ENCODE peak calls at places on chromosomes 6 and 20, in nine cellular contexts. H is fibroblast of lung; Y is CD8-positive, alpha-beta memory T cell; B is pancreas; R is SJCRH30; F is uterus; Z is cardiac muscle cell; N is MM.1S; M is adrenal gland. G is an unnamed sample. For H3K4me1, the result is how much of the 10 kb centered on the place peaks cover.

GRCh38 chr6:422423-423061 is 31.0 kb downstream of the IRF4 start:
- DNase-seq in R (no peak), F (peak), M (peak), H (peak), Y (no peak), B (no peak), Z (no peak), N (no peak), G (no peak)

GRCh38 chr6:162856885-162857284 is 129.1 kb downstream of the PACRG start:
- DNase-seq in R (peak), M (peak), F (no peak), H (peak), Y (no peak), N (no peak), B (no peak), Z (peak), G (peak)

GRCh38 chr20:60565093-60565492 is 606.9 kb downstream of the CDH26 start:
- DNase-seq in B (no peak), M (peak), Z (no peak), N (no peak), Y (no peak), H (no peak), R (no peak), F (peak), G (no peak)

GRCh38 chr6:110511401-110511800 is 35.0 kb upstream of the SLC22A16 start:
- DNase-seq in B (no peak), H (no peak), F (no peak), N (no peak), Z (no peak), M (no peak), Y (no peak), R (no peak), G (no peak)

GRCh38 chr20:25418779-25419178 is 11.3 kb downstream of the GINS1 start:
- DNase-seq in N (no peak), F (no peak), Z (no peak), R (no peak), Y (no peak), H (peak), M (no peak), B (no peak), G (no peak)

GRCh38 chr6:160355001-160355400 is 6.8 kb downstream of the SLC22A3 start:
- DNase-seq in Y (no peak), N (no peak), Z (no peak), F (no peak), M (peak), R (no peak), B (no peak), H (peak), G (no peak)

GRCh38 chr6:11163932-11164331 is 52.4 kb upstream of the ERVFRD-1 start:
- DNase-seq in N (no peak), M (no peak), H (no peak), B (no peak), F (no peak), Y (no peak), Z (no peak), R (no peak), G (no peak)

GRCh38 chr6:160917581-160917980 is 74.0 kb upstream of the MAP3K4 start:
- DNase-seq in H (no peak), Z (no peak), R (no peak), F (no peak), Y (no peak), N (no peak), M (no peak), B (no peak), G (no peak)

GRCh38 chr20:17614176-17614811 is 44.4 kb downstream of the DSTN start:
- DNase-seq in H (peak), Z (peak), B (peak), Y (no peak), F (peak), N (no peak), R (no peak), M (peak), G (peak)

GRCh38 chr6:43278524-43279078 is 19.5 kb upstream of the SLC22A7 start:
- DNase-seq in F (no peak), R (no peak), B (no peak), Z (no peak), N (no peak), Y (no peak), M (no peak), H (peak), G (no peak)

GRCh38 chr6:122184260-122184934 is 215.1 kb upstream of the HSF2 start:
- DNase-seq in M (no peak), F (no peak), R (no peak), B (no peak), Z (peak), N (no peak), H (peak), Y (no peak), G (no peak)

GRCh38 chr6:71908162-71908765 is 21.9 kb downstream of the RIMS1 start:
- DNase-seq in Y (no peak), B (no peak), M (no peak), H (no peak), Z (no peak), N (no peak), F (no peak), R (no peak), G (no peak)

GRCh38 chr6:13733178-13733851 is 21.7 kb upstream of the RANBP9 start:
- DNase-seq in R (peak), F (peak), Z (no peak), M (peak), N (no peak), H (peak), Y (no peak), B (no peak), G (peak)

GRCh38 chr6:136486357-136486756 is 63.9 kb downstream of the MAP7 start:
- DNase-seq in Y (no peak), R (no peak), H (no peak), M (no peak), Z (peak), F (no peak), N (no peak), B (no peak), G (no peak)

GRCh38 chr20:63980317-63980805 is 571 bp upstream of the PRPF6 start:
- DNase-seq in R (no peak), Y (no peak), Z (peak), H (no peak), F (no peak), M (no peak), N (no peak), B (no peak), G (no peak)

GRCh38 chr6:104226798-104227444 is 632.8 kb downstream of the HACE1 start:
- DNase-seq in B (no peak), F (no peak), Y (no peak), N (no peak), R (no peak), Z (peak), H (no peak), M (no peak), G (no peak)

GRCh38 chr20:4154958-4155411 is 139.6 kb upstream of the RNF24 start:
- DNase-seq in Z (no peak), M (no peak), R (no peak), B (peak), Y (no peak), F (no peak), H (no peak), N (no peak), G (peak)

GRCh38 chr6:107209406-107209939 is 94.2 kb upstream of the BEND3 start:
- DNase-seq in Y (no peak), F (no peak), R (no peak), H (no peak), N (no peak), B (no peak), Z (no peak), M (no peak), G (no peak)

GRCh38 chr6:65014006-65014405 is 693.0 kb downstream of the EYS start:
- DNase-seq in H (no peak), R (no peak), F (no peak), N (no peak), Z (no peak), M (no peak), Y (no peak), B (no peak), G (no peak)

GRCh38 chr6:159084493-159085091 is 39.8 kb upstream of the TAGAP start:
- DNase-seq in N (no peak), Y (no peak), Z (no peak), B (no peak), R (no peak), H (peak), F (no peak), M (no peak), G (no peak)

GRCh38 chr6:100745419-100746041 is 135.6 kb downstream of the ASCC3 start:
- DNase-seq in H (no peak), Z (no peak), B (no peak), N (no peak), M (no peak), R (no peak), F (no peak), Y (no peak), G (no peak)

GRCh38 chr6:21500894-21501293 is 92.7 kb upstream of the SOX4 start:
- DNase-seq in H (no peak), M (no peak), R (no peak), N (no peak), Z (no peak), Y (no peak), B (peak), F (no peak), G (no peak)

GRCh38 chr6:170033666-170034065 is 257.2 kb downstream of the DLL1 start:
- DNase-seq in Y (no peak), M (no peak), R (no peak), H (no peak), Z (no peak), N (no peak), B (peak), F (no peak), G (peak)

GRCh38 chr6:73523434-73524123 is 2.7 kb upstream of the EEF1A1 start:
- DNase-seq in R (no peak), N (peak), F (peak), M (peak), B (peak), H (peak), Z (no peak), Y (peak), G (no peak)

GRCh38 chr20:11331096-11331495 is 586.6 kb upstream of the BTBD3 start:
- DNase-seq in N (no peak), H (no peak), B (no peak), Y (no peak), M (no peak), R (no peak), F (no peak), Z (no peak), G (no peak)

GRCh38 chr20:37845261-37845681 is 57.7 kb upstream of the VSTM2L start:
- DNase-seq in R (no peak), F (no peak), N (no peak), M (peak), Z (peak), Y (no peak), H (no peak), B (no peak), G (no peak)

GRCh38 chr6:35052694-35053565 is 88.2 kb downstream of the TCP11 start:
- DNase-seq in B (peak), N (no peak), M (peak), H (peak), F (no peak), Y (no peak), R (no peak), Z (no peak), G (no peak)

GRCh38 chr20:38297916-38298674 is 5.9 kb upstream of the BPI start:
- DNase-seq in H (no peak), N (no peak), R (no peak), F (no peak), Y (no peak), M (no peak), B (no peak), Z (no peak), G (no peak)

GRCh38 chr6:162674452-162674851 is 53.1 kb downstream of the PRKN start:
- DNase-seq in Y (no peak), N (no peak), Z (no peak), H (no peak), B (no peak), R (no peak), F (no peak), M (no peak), G (no peak)

GRCh38 chr20:37397076-37397953 is 51.4 kb downstream of the SRC start:
- DNase-seq in M (no peak), B (no peak), H (peak), Y (no peak), Z (no peak), F (no peak), N (no peak), R (peak), G (no peak)

GRCh38 chr20:62208805-62209755 is 11.0 kb downstream of the HRH3 start:
- DNase-seq in Y (no peak), B (peak), H (no peak), F (no peak), N (no peak), R (peak), M (peak), Z (peak), G (no peak)

GRCh38 chr20:50305636-50306477 is 115.2 kb downstream of the CEBPB start:
- DNase-seq in B (peak), Y (no peak), F (peak), M (peak), R (peak), H (no peak), N (no peak), Z (no peak), G (peak)

GRCh38 chr20:43959079-43959919 is 44.6 kb downstream of the TOX2 start:
- DNase-seq in H (peak), N (no peak), R (no peak), B (no peak), M (peak), F (no peak), Z (peak), Y (peak), G (no peak)

GRCh38 chr20:53493201-53493908 is 100.3 kb downstream of the ZNF217 start:
- DNase-seq in H (no peak), M (no peak), N (no peak), B (no peak), Y (no peak), F (no peak), Z (no peak), R (no peak), G (no peak)

GRCh38 chr6:46353450-46353998 is 137.7 kb downstream of the RCAN2 start:
- DNase-seq in B (no peak), R (no peak), Z (no peak), M (no peak), F (no peak), H (no peak), Y (no peak), N (no peak), G (no peak)

GRCh38 chr20:57078101-57078500 is 188.3 kb downstream of the BMP7 start:
- DNase-seq in Y (no peak), H (peak), R (no peak), M (no peak), F (no peak), Z (no peak), N (no peak), B (no peak), G (no peak)

DNA sequence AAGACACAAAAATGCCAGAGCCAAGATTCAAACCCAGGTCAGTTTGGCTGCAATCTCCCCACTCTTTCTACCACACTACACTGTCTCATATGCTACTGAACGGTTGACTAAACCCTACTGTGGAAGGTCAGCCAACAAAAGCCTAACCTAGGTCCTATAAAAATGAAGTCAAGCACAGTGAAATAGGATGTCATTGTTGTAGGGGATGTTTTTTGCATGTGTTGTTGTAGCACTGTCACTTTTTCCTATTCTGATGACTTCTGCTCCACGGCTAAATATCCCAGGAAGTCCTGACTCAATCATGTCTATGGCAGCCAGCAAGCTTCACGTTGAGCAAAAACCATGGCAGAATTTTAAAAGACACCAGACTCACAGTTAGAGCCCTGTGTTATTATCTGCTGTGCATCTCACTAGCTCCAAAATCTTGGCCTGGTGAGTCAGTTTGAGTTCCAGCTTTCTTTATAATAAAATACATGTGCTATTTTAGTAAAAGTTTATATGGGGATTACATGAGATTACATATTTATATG is 322.1 kb upstream of the NT5E start:
- DNase-seq in Y (no peak), F (no peak), M (no peak), N (no peak), B (no peak), H (no peak), R (no peak), Z (no peak), G (no peak)
- H3K4me1 ChIP-seq in Y (under half), F (under half), M (under half), N (under half), B (under half), H (under half), R (under half), Z (under half), G (under half)

GRCh38 chr6:3260296-3260695 is 1.5 kb downstream of the PSMG4 start:
- DNase-seq in F (no peak), Z (no peak), R (no peak), Y (no peak), B (no peak), H (no peak), M (no peak), N (no peak), G (no peak)

GRCh38 chr6:3258720-3259490 is at the start of gene PSMG4:
- DNase-seq in Z (peak), R (peak), M (peak), B (peak), F (peak), H (peak), N (peak), Y (peak), G (peak)

GRCh38 chr6:3258201-3258600 is 546 bp upstream of the PSMG4 start:
- DNase-seq in Y (no peak), M (no peak), F (no peak), R (no peak), H (no peak), B (peak), N (no peak), Z (no peak), G (no peak)

GRCh38 chr6:3260772-3261517 is 2.2 kb downstream of the PSMG4 start:
- DNase-seq in Z (no peak), F (no peak), N (no peak), M (no peak), B (no peak), H (no peak), Y (no peak), R (no peak), G (no peak)

DNA sequence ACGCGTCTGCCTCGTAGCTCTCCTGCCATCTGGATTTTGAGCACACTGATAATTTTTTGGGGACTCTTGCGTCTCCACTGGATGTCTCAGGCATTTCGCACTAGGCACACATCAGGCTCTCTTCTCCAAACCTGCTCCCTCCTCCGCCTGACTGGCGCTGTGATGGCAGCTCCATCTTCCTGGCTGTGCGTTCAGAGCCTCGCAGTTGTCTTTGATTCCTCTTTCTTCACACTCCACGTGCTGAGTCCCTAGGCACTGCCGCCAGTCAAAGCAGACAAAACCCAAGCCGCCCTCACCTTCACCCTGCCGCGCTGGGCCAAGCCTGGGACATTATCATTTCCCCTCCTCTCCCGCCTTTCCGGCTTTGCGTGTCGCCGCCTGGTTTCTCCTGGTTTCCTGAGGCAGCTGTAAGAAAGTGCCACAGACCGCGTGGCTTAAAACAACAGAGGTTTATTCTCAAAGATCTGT is 778 bp downstream of the PSMG4 start:
- DNase-seq in H (peak), R (peak), Y (no peak), Z (peak), M (peak), N (peak), F (no peak), B (peak), G (peak)
- H3K4me1 ChIP-seq in H (under half), R (under half), Y (under half), Z (under half), M (under half), N (under half), F (under half), B (under half), G (under half)

GRCh38 chr6:3745566-3746118 is 5.9 kb downstream of the PXDC1 start:
- DNase-seq in B (no peak), Y (no peak), M (no peak), Z (no peak), F (peak), N (no peak), H (no peak), R (no peak), G (no peak)
- H3K4me1 ChIP-seq in B (under half), Y (under half), M (under half), Z (under half), F (under half), N (under half), H (under half), R (under half), G (under half)

GRCh38 chr20:39399463-39399862 is 437.3 kb downstream of the DHX35 start:
- DNase-seq in Z (no peak), M (no peak), H (no peak), R (no peak), Y (no peak), B (no peak), N (no peak), F (no peak), G (no peak)

GRCh38 chr20:39398656-39399055 is 436.5 kb downstream of the DHX35 start:
- DNase-seq in F (no peak), H (no peak), M (no peak), B (no peak), Y (no peak), Z (no peak), N (no peak), R (no peak), G (no peak)

GRCh38 chr20:39395478-39396291 is 433.5 kb downstream of the DHX35 start:
- DNase-seq in Y (no peak), R (no peak), F (no peak), Z (no peak), M (peak), B (no peak), N (no peak), H (no peak), G (no peak)

GRCh38 chr20:39394461-39394860 is 432.3 kb downstream of the DHX35 start:
- DNase-seq in H (no peak), N (no peak), B (no peak), F (no peak), Z (no peak), M (no peak), R (no peak), Y (no peak), G (no peak)

DNA sequence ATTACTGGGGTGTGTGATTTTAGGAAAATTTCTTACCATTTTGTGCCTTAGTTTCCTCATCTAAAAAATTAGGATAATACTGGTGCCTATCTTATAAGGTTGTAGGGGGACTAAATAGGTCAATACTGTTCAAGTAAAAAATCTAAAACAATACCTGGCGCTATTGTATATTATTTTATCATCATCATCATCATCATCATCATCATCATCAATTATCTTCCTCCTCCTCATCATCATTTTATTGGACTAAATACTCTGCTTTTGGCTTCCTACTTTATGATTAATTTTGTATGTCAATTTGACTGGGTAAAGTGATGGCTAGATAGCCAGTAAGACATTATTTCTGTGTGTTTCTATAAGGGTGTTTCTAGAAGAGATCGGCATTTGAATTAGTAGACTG is 435.5 kb downstream of the DHX35 start:
- DNase-seq in Z (no peak), B (no peak), R (no peak), N (no peak), M (no peak), F (no peak), H (no peak), Y (no peak), G (no peak)
- H3K4me1 ChIP-seq in Z (under half), B (under half), R (under half), N (under half), M (under half), F (under half), H (under half), Y (under half), G (under half)

GRCh38 chr20:47326718-47327137 is 29.8 kb downstream of the ZMYND8 start:
- DNase-seq in N (no peak), F (no peak), H (peak), R (no peak), Y (no peak), M (no peak), B (no peak), Z (no peak), G (no peak)
- H3K4me1 ChIP-seq in N (under half), F (under half), H (under half), R (under half), Y (under half), M (under half), B (under half), Z (under half), G (under half)

GRCh38 chr6:68597642-68598041 is 37.4 kb upstream of the ADGRB3 start:
- DNase-seq in Y (no peak), H (no peak), F (no peak), N (no peak), R (no peak), B (no peak), M (no peak), Z (no peak), G (no peak)
- H3K4me1 ChIP-seq in Y (under half), H (under half), F (under half), N (under half), R (under half), B (under half), M (under half), Z (under half), G (under half)

G was measured in BE2C.